ENCODE peak calls at places on chromosomes 13 and 19, in six cellular contexts. P is mesendoderm, W is mesenchymal stem cell, V is IMR-90, H is H9, F is H1. D is an unnamed sample.
A peak's percentile ranks its signal among the peaks of the same experiment; 100 is the strongest.

GRCh38 chr13:101303512-101303911 is 112.8 kb downstream of the NALCN start:
- DNase-seq in H (no peak), P (no peak), F (no peak), W (no peak), V (no peak), D (no peak)

GRCh38 chr19:422213-422916 is 13.4 kb upstream of the C2CD4C start:
- DNase-seq in V (no peak), P (no peak), W (no peak), H (no peak), F (no peak), D (no peak)

GRCh38 chr13:87810920-87811344 is 139.8 kb downstream of the SLITRK5 start:
- DNase-seq in H (no peak), V (no peak), P (no peak), F (no peak), W (no peak), D (no peak)

GRCh38 chr19:38376576-38376975 is 2.2 kb downstream of the PSMD8 start:
- DNase-seq in H (no peak), V (no peak), F (no peak), P (no peak), W (no peak), D (no peak)

GRCh38 chr13:103810026-103810425 is 743.8 kb upstream of the SLC10A2 start:
- DNase-seq in W (no peak), P (peak; percentile 4), F (no peak), H (no peak), V (no peak), D (no peak)

GRCh38 chr13:103403148-103403740 is 337.0 kb upstream of the SLC10A2 start:
- DNase-seq in F (no peak), V (no peak), H (no peak), W (no peak), P (no peak), D (no peak)

GRCh38 chr19:48914181-48914580 is 14.1 kb downstream of the NUCB1 start:
- DNase-seq in W (no peak), V (no peak), P (peak; percentile 18), H (no peak), F (no peak), D (no peak)

GRCh38 chr13:20991741-20992520 is 69.5 kb downstream of the LATS2 start:
- DNase-seq in H (no peak), P (no peak), V (no peak), F (no peak), W (no peak), D (no peak)

GRCh38 chr19:18939922-18940775 is 868 bp downstream of the HOMER3 start:
- DNase-seq in W (peak; percentile 60), F (peak; percentile 47), V (peak; percentile 46), H (peak; percentile 77), P (no peak), D (peak; percentile 80)

GRCh38 chr19:45905016-45905415 is 2.6 kb upstream of the MYPOP start:
- DNase-seq in W (no peak), H (no peak), P (no peak), V (no peak), F (no peak), D (no peak)

GRCh38 chr19:33382006-33382405 is 8.5 kb downstream of the CEBPG start:
- DNase-seq in H (no peak), P (no peak), F (no peak), V (no peak), W (no peak), D (no peak)

GRCh38 chr19:392375-392970 is 16.5 kb downstream of the C2CD4C start:
- DNase-seq in H (no peak), F (no peak), W (no peak), P (no peak), V (no peak), D (no peak)

GRCh38 chr13:66933994-66934393 is 296.1 kb downstream of the PCDH9 start:
- DNase-seq in W (peak; percentile 38), F (no peak), H (no peak), V (peak; percentile 90), P (no peak), D (no peak)

GRCh38 chr13:111394211-111394922 is 73.9 kb downstream of the TEX29 start:
- DNase-seq in V (no peak), F (no peak), W (no peak), P (no peak), H (no peak), D (no peak)

GRCh38 chr13:62407871-62408270 is 992.2 kb upstream of the PCDH20 start:
- DNase-seq in P (no peak), F (no peak), W (no peak), V (no peak), H (no peak), D (no peak)

GRCh38 chr19:29671393-29672076 is 6.3 kb downstream of the PLEKHF1 start:
- DNase-seq in W (peak; percentile 43), H (no peak), P (no peak), V (no peak), F (no peak), D (no peak)

GRCh38 chr13:51781246-51782022 is 22.5 kb downstream of the DHRS12 start:
- DNase-seq in H (peak; percentile 57), W (peak; percentile 45), F (no peak), V (peak; percentile 24), P (peak; percentile 78), D (no peak)

GRCh38 chr19:55257461-55258411 is 1.1 kb downstream of the PPP6R1 start:
- DNase-seq in P (peak; percentile 40), V (peak; percentile 32), F (no peak), W (peak; percentile 26), H (no peak), D (no peak)

GRCh38 chr19:418761-419632 is 10.1 kb upstream of the C2CD4C start:
- DNase-seq in F (no peak), W (no peak), V (no peak), P (no peak), H (no peak), D (no peak)

GRCh38 chr13:101049166-101049850 is 367.0 kb downstream of the NALCN start:
- DNase-seq in H (no peak), V (no peak), P (no peak), F (no peak), W (no peak), D (no peak)

DNA sequence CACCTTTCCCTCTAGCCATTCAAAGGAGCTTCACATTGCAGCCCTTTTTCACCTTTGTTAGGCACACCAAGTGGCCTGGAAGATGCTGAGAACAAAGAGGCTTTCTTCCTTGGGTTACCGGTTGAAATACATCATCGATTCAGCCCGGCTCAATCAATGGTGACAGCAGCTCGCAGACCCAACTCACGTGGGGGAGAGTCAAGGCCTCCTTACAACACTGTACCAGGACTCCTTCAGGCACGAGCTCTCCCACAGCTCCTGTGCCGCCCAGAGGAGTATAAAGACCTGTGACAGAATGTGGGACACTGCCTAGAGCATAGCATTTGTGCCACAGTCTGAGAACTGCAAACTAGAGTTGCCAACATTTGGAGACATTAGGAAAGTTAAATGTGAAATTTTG is 3.9 kb upstream of the LRRC63 start:
- DNase-seq in H (no peak), V (no peak), P (no peak), F (no peak), W (no peak), D (no peak)
- H2BK15ac ChIP-seq in H (no peak overlapping the region), V (no peak overlapping the region), P (no peak overlapping the region), F (no peak overlapping the region), W (no peak overlapping the region), D (no peak overlapping the region)

GRCh38 chr13:90414691-90415596 is 932.5 kb upstream of the MIR17HG start:
- DNase-seq in H (no peak), W (peak; percentile 87), F (no peak), V (peak; percentile 81), P (peak; percentile 84), D (no peak)
- H3K27ac ChIP-seq in H (no peak overlapping the region), W (peak overlapping the region; percentile 54), F (no peak overlapping the region), V (no peak overlapping the region), P (no peak overlapping the region), D (no peak overlapping the region)

GRCh38 chr19:20079487-20079886 is 1.7 kb downstream of the ZNF90 start:
- DNase-seq in H (no peak), F (no peak), V (no peak), W (peak; percentile 2), P (no peak), D (no peak)
- H2BK15ac ChIP-seq in H (no peak overlapping the region), F (no peak overlapping the region), V (no peak overlapping the region), W (no peak overlapping the region), P (no peak overlapping the region), D (no peak overlapping the region)

GRCh38 chr19:6417713-6418561 is 6.7 kb downstream of the KHSRP start:
- DNase-seq in P (peak; percentile 31), F (no peak), W (peak; percentile 17), H (no peak), V (peak; percentile 5), D (no peak)
- H3K27ac ChIP-seq in P (no peak overlapping the region), F (no peak overlapping the region), W (no peak overlapping the region), H (no peak overlapping the region), V (no peak overlapping the region), D (no peak overlapping the region)

GRCh38 chr13:112994084-112994780 is 25.2 kb downstream of the MCF2L start:
- DNase-seq in W (no peak), V (no peak), F (no peak), H (no peak), P (no peak), D (no peak)

GRCh38 chr13:112991611-112992010 is 22.6 kb downstream of the MCF2L start:
- DNase-seq in W (no peak), V (no peak), F (no peak), P (no peak), H (no peak), D (no peak)

GRCh38 chr13:112990783-112991182 is 21.8 kb downstream of the MCF2L start:
- DNase-seq in H (peak; percentile 79), P (peak; percentile 74), V (no peak), W (no peak), F (no peak), D (no peak)

GRCh38 chr13:112994781-112995355 is 25.9 kb downstream of the MCF2L start:
- DNase-seq in V (no peak), H (no peak), F (no peak), P (no peak), W (no peak), D (no peak)

DNA sequence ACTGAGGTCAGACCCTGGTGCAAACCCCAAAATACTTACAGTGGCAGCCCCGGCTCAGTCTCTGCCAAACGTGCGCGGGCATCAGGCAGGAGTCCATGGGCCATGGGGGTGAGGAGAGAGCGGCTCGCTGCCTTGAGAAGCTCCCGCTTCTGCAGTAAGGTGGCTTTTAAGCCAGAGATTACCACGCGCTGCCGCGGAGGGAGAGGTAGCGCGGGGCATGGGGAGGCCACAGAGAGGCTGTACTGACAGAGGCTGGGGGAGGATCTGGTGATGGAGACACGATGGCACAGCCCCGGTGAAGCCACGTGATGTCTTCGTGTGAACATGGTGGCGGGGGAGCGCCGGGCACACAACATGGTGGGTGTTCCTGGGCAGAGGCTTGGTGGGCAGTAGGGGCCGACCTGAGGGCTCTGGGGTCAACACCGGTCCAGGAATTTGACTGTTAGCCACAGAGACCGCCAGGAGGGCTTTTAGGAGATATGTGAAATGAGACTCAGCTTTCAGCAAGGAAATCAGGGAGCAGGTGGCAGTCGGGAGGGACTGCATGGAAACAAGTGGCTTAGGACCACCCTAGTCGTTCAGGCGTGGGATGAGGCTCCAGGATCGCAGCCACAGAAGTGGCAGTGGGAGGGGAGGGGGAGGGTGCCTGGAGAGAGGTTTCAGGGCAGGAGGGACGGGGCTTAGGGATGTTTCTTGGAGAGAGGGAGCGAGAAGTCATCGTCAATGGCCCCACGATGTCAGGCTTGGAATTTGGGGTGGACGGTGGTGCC is 24.1 kb downstream of the MCF2L start:
- DNase-seq in F (no peak), H (no peak), P (no peak), W (no peak), V (no peak), D (no peak)
- H2BK15ac ChIP-seq in F (no peak overlapping the region), H (no peak overlapping the region), P (no peak overlapping the region), W (no peak overlapping the region), V (no peak overlapping the region), D (no peak overlapping the region)